ENCODE peak calls at places on chromosomes 5 and 9, in seven cellular contexts. Y, B, U, D, E, I and F are unnamed samples.

GRCh38 chr9:138074516-138074915 is 196.9 kb downstream of the CACNA1B start:
- DNase-seq in B (no peak), U (no peak), D (no peak), Y (no peak), I (no peak), E (no peak), F (no peak)

GRCh38 chr9:91207889-91208651 is 153.6 kb downstream of the AUH start:
- DNase-seq in E (no peak), D (no peak), Y (peak), B (no peak), I (peak), U (peak), F (no peak)

GRCh38 chr9:98707158-98708102 is 1.3 kb downstream of the GABBR2 start:
- DNase-seq in U (peak), I (peak), B (peak), D (peak), E (peak), Y (peak), F (peak)

GRCh38 chr9:36864491-36865410 is 169.3 kb downstream of the PAX5 start:
- DNase-seq in B (peak), I (no peak), D (peak), U (no peak), E (no peak), Y (no peak), F (peak)

GRCh38 chr9:99054581-99054980 is 50.3 kb upstream of the TGFBR1 start:
- DNase-seq in D (no peak), I (peak), Y (no peak), B (no peak), E (no peak), U (peak), F (no peak)

GRCh38 chr9:96064838-96065481 is 189.5 kb downstream of the ERCC6L2 start:
- DNase-seq in Y (no peak), B (no peak), I (no peak), E (no peak), U (no peak), D (peak), F (no peak)

GRCh38 chr9:101311759-101312420 is 72.9 kb downstream of the BAAT start:
- DNase-seq in I (peak), U (peak), Y (peak), D (peak), E (no peak), B (no peak), F (peak)

GRCh38 chr5:146051678-146052077 is 53.7 kb downstream of the PLAC8L1 start:
- DNase-seq in U (peak), I (no peak), E (no peak), Y (peak), D (peak), B (no peak), F (no peak)

GRCh38 chr9:95721132-95721531 is 154.4 kb upstream of the ERCC6L2 start:
- DNase-seq in Y (no peak), B (no peak), E (no peak), U (no peak), I (no peak), D (no peak), F (no peak)

GRCh38 chr5:30390095-30390494 is 803.4 kb upstream of the CDH6 start:
- DNase-seq in E (no peak), U (no peak), Y (no peak), I (no peak), D (peak), B (peak), F (no peak)

GRCh38 chr9:4491621-4491975 is 1.3 kb downstream of the SLC1A1 start:
- DNase-seq in E (peak), D (peak), Y (no peak), U (no peak), I (no peak), B (peak), F (no peak)

GRCh38 chr9:112059980-112060348 is 115.1 kb downstream of the SUSD1 start:
- DNase-seq in E (no peak), I (no peak), U (no peak), Y (no peak), D (no peak), B (no peak), F (no peak)

GRCh38 chr5:57191986-57192385 is 18.1 kb downstream of the GPBP1 start:
- DNase-seq in U (no peak), B (no peak), Y (no peak), E (no peak), I (no peak), D (no peak), F (no peak)

GRCh38 chr5:80093796-80094195 is 58.6 kb downstream of the THBS4 start:
- DNase-seq in B (peak), U (no peak), E (no peak), I (no peak), D (peak), Y (no peak), F (peak)

GRCh38 chr5:10601246-10602030 is 37.6 kb downstream of the ANKRD33B start:
- DNase-seq in D (no peak), E (no peak), U (peak), Y (peak), B (no peak), I (peak), F (no peak)

GRCh38 chr5:123875444-123876264 is 363.7 kb downstream of the CSNK1G3 start:
- DNase-seq in B (peak), I (no peak), D (peak), U (peak), Y (no peak), E (no peak), F (peak)

GRCh38 chr5:153445875-153446567 is 44.4 kb upstream of the GRIA1 start:
- DNase-seq in E (no peak), D (no peak), U (peak), B (no peak), Y (no peak), I (no peak), F (no peak)

GRCh38 chr5:153441997-153442396 is 48.5 kb upstream of the GRIA1 start:
- DNase-seq in I (no peak), D (no peak), Y (no peak), E (no peak), B (no peak), U (no peak), F (no peak)

DNA sequence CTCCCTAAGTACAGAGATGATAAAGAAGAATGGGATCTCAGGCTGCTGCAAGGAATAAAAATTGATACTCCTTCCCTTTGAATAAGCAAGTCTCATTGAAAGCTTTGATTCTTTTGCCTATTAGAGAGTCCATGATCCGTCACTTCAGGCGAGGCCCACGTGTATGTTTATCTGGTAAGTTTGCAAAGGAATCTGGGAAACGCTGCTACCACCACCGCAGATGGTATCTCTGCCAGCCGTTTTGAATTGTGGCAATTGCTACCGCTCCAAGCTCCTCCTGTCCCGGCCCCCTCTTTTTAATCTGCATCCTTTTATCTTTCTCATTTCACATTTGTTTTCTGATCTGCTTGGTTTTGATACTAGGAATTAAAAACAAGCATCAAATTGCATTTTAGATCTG is 42.9 kb upstream of the GRIA1 start:
- DNase-seq in B (no peak), E (no peak), Y (no peak), D (no peak), I (no peak), U (no peak), F (no peak)
- H4K8ac ChIP-seq in B (no peak), E (no peak), Y (no peak), D (no peak), I (no peak), U (no peak), F (no peak)

GRCh38 chr9:116207371-116208111 is 54.0 kb downstream of the PAPPA start:
- DNase-seq in Y (no peak), I (no peak), E (no peak), U (no peak), B (no peak), D (no peak), F (no peak)

GRCh38 chr9:116212986-116213672 is 59.5 kb downstream of the PAPPA start:
- DNase-seq in E (no peak), Y (no peak), I (no peak), D (peak), B (no peak), U (no peak), F (no peak)

GRCh38 chr9:116204252-116204882 is 50.8 kb downstream of the PAPPA start:
- DNase-seq in E (no peak), U (peak), D (no peak), I (peak), Y (no peak), B (no peak), F (no peak)

GRCh38 chr9:116209406-116210116 is 56.0 kb downstream of the PAPPA start:
- DNase-seq in U (no peak), E (no peak), B (no peak), Y (no peak), D (peak), I (no peak), F (no peak)

GRCh38 chr9:116208417-116209232 is 55.0 kb downstream of the PAPPA start:
- DNase-seq in D (no peak), U (peak), I (no peak), E (no peak), B (no peak), Y (peak), F (no peak)
- H4K8ac ChIP-seq in D (no peak), U (peak), I (no peak), E (no peak), B (no peak), Y (no peak), F (no peak)

DNA sequence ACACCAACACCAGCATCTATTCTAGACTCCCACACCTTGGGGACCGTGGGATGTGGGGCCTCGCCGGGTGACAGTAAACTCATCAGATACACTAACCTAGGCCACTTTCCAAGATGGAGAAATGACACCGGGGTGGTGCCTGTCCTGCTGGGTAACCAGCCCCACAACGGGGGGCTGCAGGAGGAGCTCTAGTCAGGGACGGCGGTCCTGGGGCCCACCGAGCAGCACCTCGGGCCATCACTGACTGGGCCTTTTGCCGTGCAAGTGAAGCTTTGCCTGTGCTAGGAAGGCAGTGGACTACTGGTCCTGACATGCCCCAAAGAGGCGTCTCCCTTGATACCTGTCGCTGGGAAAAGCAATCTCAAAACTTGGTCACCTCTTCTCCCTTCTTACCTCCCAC is 260.3 kb upstream of the IRX1 start:
- DNase-seq in U (no peak), I (no peak), Y (no peak), E (no peak), D (no peak), B (no peak), F (no peak)
- H4K8ac ChIP-seq in U (no peak), I (no peak), Y (no peak), E (no peak), D (no peak), B (no peak), F (no peak)

GRCh38 chr9:136784249-136784996 is 6.7 kb upstream of the TMEM141 start:
- DNase-seq in D (no peak), B (no peak), E (no peak), I (no peak), U (peak), Y (no peak), F (no peak)

GRCh38 chr9:136786451-136786850 is 4.7 kb upstream of the TMEM141 start:
- DNase-seq in Y (no peak), I (no peak), U (no peak), D (no peak), E (no peak), B (no peak), F (no peak)

GRCh38 chr9:136785956-136786355 is 5.2 kb upstream of the TMEM141 start:
- DNase-seq in D (no peak), U (no peak), Y (no peak), E (no peak), B (no peak), I (no peak), F (no peak)

GRCh38 chr9:136782452-136782851 is 8.7 kb upstream of the TMEM141 start:
- DNase-seq in D (no peak), Y (no peak), U (no peak), E (no peak), B (no peak), I (no peak), F (no peak)

DNA sequence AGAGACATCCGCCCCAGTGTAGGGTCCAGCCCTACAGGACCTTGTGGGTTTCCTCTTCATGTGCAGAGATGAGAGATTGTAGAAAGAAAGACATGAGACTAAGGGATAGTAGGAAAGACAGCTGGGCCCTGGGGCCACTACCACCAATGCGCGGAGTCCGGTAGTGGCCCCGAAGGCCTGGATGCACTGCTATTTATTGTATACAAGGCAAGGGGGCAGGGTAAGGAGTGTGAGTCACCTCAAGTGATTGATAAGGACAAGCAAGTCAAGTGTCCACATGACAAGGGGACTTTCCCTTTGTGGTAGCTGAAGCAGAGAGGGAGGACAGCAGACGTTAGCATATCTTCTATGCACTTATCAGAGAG is 6.2 kb upstream of the TMEM141 start:
- DNase-seq in U (peak), Y (no peak), B (no peak), E (no peak), D (no peak), I (no peak), F (no peak)
- H4K8ac ChIP-seq in U (no peak), Y (no peak), B (no peak), E (no peak), D (no peak), I (no peak), F (no peak)

DNA sequence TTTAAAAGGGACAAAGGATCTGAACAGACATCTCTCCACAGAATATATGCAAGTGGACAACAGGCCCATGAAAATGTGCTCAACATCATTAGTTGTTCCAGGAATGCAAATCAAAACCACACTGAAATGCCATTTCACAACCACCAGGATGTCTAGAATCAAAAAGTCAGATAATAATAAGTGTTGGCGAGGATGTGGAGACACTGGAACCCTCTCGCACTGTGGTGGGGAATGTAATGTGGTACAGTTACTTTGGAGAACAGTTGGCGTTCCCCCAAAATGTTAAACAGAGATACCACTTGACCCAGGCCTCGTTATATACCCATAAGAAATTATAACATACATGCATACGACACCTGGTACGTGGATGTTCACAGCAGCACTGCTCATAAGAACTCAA is 38.6 kb downstream of the SARDH start:
- DNase-seq in I (no peak), U (no peak), B (no peak), E (no peak), Y (no peak), D (no peak), F (no peak)
- H4K8ac ChIP-seq in I (no peak), U (no peak), B (no peak), E (no peak), Y (no peak), D (no peak), F (no peak)

GRCh38 chr9:129875181-129875611 is 39.9 kb downstream of the USP20 start:
- DNase-seq in B (peak), Y (no peak), D (peak), U (no peak), I (no peak), E (no peak), F (no peak)

GRCh38 chr9:129875687-129876395 is 40.6 kb downstream of the USP20 start:
- DNase-seq in E (no peak), D (no peak), I (no peak), U (no peak), Y (peak), B (peak), F (no peak)

GRCh38 chr9:129874261-129875101 is 39.2 kb downstream of the USP20 start:
- DNase-seq in D (no peak), E (no peak), I (no peak), U (no peak), Y (no peak), B (no peak), F (no peak)

GRCh38 chr9:129878253-129878652 is 43.0 kb downstream of the USP20 start:
- DNase-seq in B (no peak), E (no peak), I (no peak), U (no peak), D (no peak), Y (no peak), F (no peak)

DNA sequence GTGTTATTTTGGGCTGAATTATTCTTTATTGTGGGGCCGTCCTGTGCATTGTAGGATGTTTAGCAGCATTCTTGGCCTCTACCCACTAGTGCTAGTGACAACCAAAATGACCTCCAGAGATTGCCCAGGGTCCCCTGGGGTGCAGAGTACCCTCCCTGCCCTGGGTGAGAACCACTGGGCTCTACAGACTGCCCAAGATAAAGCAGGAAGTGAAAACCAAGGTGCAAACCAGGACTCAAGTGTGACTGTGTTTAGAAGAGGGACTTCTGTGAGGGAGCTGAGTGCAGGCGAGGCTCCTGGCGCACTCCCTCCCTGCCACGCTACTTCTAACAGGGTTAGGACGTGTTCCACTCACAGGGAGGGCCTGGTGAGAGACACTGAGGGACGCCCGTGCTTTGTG is 41.6 kb downstream of the USP20 start:
- DNase-seq in Y (no peak), B (no peak), E (no peak), U (no peak), D (no peak), I (no peak), F (no peak)
- H4K8ac ChIP-seq in Y (no peak), B (no peak), E (no peak), U (no peak), D (no peak), I (no peak), F (no peak)

DNA sequence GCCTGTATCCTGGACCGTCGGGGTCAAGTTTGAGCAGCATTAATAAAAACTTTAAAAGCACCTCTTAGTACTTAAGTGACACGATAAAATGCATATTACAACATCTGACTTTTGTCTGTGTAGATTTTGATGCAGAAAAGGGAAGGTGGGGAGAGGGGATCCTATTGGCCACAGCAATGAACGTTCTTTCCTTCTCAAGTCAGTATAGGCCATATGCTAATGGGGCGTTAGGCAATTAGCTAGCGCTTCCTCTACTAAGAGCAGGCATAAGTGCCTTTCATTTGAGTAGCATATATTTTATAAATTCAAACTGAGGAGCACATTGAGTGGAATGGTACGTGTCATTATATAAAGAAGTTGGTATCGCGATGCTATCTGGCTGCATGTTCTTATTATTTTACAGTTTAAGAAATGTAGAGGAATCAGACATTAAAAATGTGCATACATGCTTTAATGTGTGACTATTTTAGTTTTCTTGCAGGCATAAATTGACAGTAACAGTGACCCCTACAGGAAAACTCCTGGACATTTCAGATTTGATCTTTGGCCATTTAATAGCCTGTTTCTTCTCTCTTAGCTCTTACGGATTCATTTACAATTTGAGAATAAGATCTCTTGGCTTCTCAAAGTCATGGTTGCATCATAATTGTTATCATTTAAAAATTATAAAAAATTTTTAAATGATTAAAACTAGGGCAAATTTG is 1.1 kb upstream of the GNA14 start:
- DNase-seq in U (peak), D (peak), Y (no peak), I (no peak), B (no peak), E (no peak), F (no peak)
- H4K8ac ChIP-seq in U (no peak), D (no peak), Y (no peak), I (no peak), B (no peak), E (peak), F (no peak)

GRCh38 chr5:20466507-20466906 is 478.5 kb upstream of the CDH18 start:
- DNase-seq in I (no peak), Y (no peak), B (no peak), D (no peak), U (no peak), E (no peak), F (no peak)
- H4K8ac ChIP-seq in I (no peak), Y (no peak), B (no peak), D (no peak), U (no peak), E (no peak), F (no peak)

GRCh38 chr5:143729334-143729946 is 82.5 kb upstream of the HMHB1 start:
- DNase-seq in B (no peak), D (no peak), Y (no peak), I (no peak), E (no peak), U (no peak), F (no peak)
- H4K8ac ChIP-seq in B (no peak), D (no peak), Y (no peak), I (no peak), E (no peak), U (no peak), F (no peak)

GRCh38 chr5:55900068-55900467 is 48.9 kb downstream of the IL31RA start:
- DNase-seq in U (no peak), D (no peak), B (no peak), E (no peak), Y (no peak), I (no peak), F (no peak)
- H4K8ac ChIP-seq in U (no peak), D (no peak), B (no peak), E (no peak), Y (no peak), I (no peak), F (no peak)